ENCODE peak calls at places on chromosomes 13 and 19, in ten cellular contexts. N is mesothelial cell of epicardium, U is epithelial cell of esophagus, V is HFF-Myc, F is AG09309, C is glutamatergic neuron, G is AG10803, M is fibroblast of lung, Z is uterus, X is H9. Q is an unnamed sample.

GRCh38 chr19:49579947-49580263 is 451 bp downstream of the NOSIP start:
- DNase-seq in V (no peak), N (no peak), F (no peak), G (no peak), U (no peak), C (no peak), M (no peak), X (no peak), Z (no peak), Q (no peak)

GRCh38 chr13:75913925-75914324 is 277.8 kb downstream of the LMO7 start:
- DNase-seq in V (no peak), M (no peak), N (no peak), G (no peak), Z (no peak), F (no peak), U (no peak), X (no peak), C (no peak), Q (no peak)

GRCh38 chr19:49801401-49801888 is 11.6 kb downstream of the FUZ start:
- DNase-seq in V (no peak), Z (peak), C (no peak), G (no peak), X (no peak), U (no peak), N (no peak), M (no peak), F (no peak), Q (no peak)

GRCh38 chr13:87923713-87924112 is 252.5 kb downstream of the SLITRK5 start:
- DNase-seq in U (no peak), X (no peak), M (no peak), Z (no peak), C (no peak), V (no peak), G (no peak), F (no peak), N (no peak), Q (no peak)

GRCh38 chr19:11995174-11995573 is 30.3 kb downstream of the ZNF763 start:
- DNase-seq in Z (no peak), C (no peak), F (no peak), V (no peak), M (no peak), G (no peak), N (no peak), U (no peak), X (no peak), Q (no peak)

GRCh38 chr13:98327326-98328314 is 150.6 kb upstream of the RNF113B start:
- DNase-seq in F (peak), C (no peak), G (peak), X (peak), M (peak), N (no peak), V (no peak), U (no peak), Z (no peak), Q (no peak)

GRCh38 chr13:26254583-26255102 is 714 bp downstream of the CDK8 start:
- DNase-seq in N (peak), Z (peak), G (peak), F (no peak), U (peak), V (no peak), M (peak), C (peak), X (peak), Q (peak)

GRCh38 chr13:92989301-92989700 is 237.3 kb upstream of the GPC6 start:
- DNase-seq in U (peak), F (no peak), G (no peak), X (no peak), C (no peak), M (no peak), N (no peak), Z (no peak), V (no peak), Q (no peak)

GRCh38 chr19:16051254-16052025 is 24.9 kb upstream of the TPM4 start:
- DNase-seq in F (no peak), X (peak), M (peak), G (no peak), C (no peak), V (no peak), Z (no peak), U (no peak), N (no peak), Q (no peak)

GRCh38 chr19:1748115-1748702 is 5.1 kb upstream of the ONECUT3 start:
- DNase-seq in F (no peak), V (no peak), C (no peak), G (no peak), M (no peak), Z (no peak), N (no peak), U (peak), X (no peak), Q (no peak)

GRCh38 chr13:74040200-74040599 is 94.0 kb downstream of the KLF12 start:
- DNase-seq in G (no peak), F (no peak), M (peak), N (peak), Z (no peak), X (peak), C (peak), U (peak), V (peak), Q (peak)

GRCh38 chr19:788821-789472 is 8.3 kb upstream of the PTBP1 start:
- DNase-seq in G (peak), V (no peak), N (no peak), X (peak), M (peak), Z (no peak), U (peak), C (peak), F (no peak), Q (no peak)

GRCh38 chr19:33815410-33816340 is 19.0 kb downstream of the KCTD15 start:
- DNase-seq in N (no peak), Z (no peak), M (peak), F (no peak), U (peak), X (no peak), G (no peak), V (no peak), C (no peak), Q (no peak)

GRCh38 chr19:49581007-49581508 is at the start of gene PRRG2:
- DNase-seq in X (peak), G (no peak), M (no peak), F (no peak), V (no peak), U (peak), C (no peak), N (no peak), Z (peak), Q (no peak)

GRCh38 chr19:16922592-16922934 is 33.8 kb downstream of the F2RL3 start:
- DNase-seq in M (no peak), X (no peak), C (no peak), V (no peak), N (no peak), F (no peak), Z (no peak), U (no peak), G (no peak), Q (no peak)

GRCh38 chr13:41465215-41465907 is 8.0 kb downstream of the RGCC start:
- DNase-seq in G (peak), X (no peak), F (peak), V (peak), Z (no peak), C (no peak), N (no peak), U (peak), M (peak), Q (peak)

GRCh38 chr13:80235559-80236296 is 105.2 kb downstream of the SPRY2 start:
- DNase-seq in Z (no peak), M (peak), N (no peak), C (no peak), X (no peak), U (peak), F (no peak), V (no peak), G (peak), Q (no peak)

GRCh38 chr13:111006508-111007031 is 91.7 kb upstream of the ANKRD10 start:
- DNase-seq in F (peak), N (no peak), C (no peak), G (peak), Z (peak), X (no peak), U (peak), V (no peak), M (peak), Q (peak)
- TF ChIP-seq CTCF in F (no peak), N (no peak), C (no peak), G (no peak), Z (no peak), X (no peak), U (no peak), V (no peak), M (no peak), Q (no peak)

GRCh38 chr13:85091835-85092234 is 707.4 kb downstream of the SLITRK6 start:
- DNase-seq in V (no peak), X (no peak), U (peak), M (no peak), N (no peak), F (no peak), Z (no peak), C (no peak), G (no peak), Q (no peak)
- TF ChIP-seq CTCF in V (no peak), X (no peak), U (no peak), M (no peak), N (no peak), F (no peak), Z (no peak), C (no peak), G (no peak), Q (no peak)

GRCh38 chr13:112968910-112969691 is at the start of gene MCF2L:
- DNase-seq in N (no peak), C (peak), G (peak), X (peak), V (peak), F (no peak), M (peak), Z (no peak), U (peak), Q (peak)

GRCh38 chr13:112967666-112968379 is 1.2 kb upstream of the MCF2L start:
- DNase-seq in U (no peak), Z (no peak), G (peak), F (no peak), X (no peak), V (no peak), M (no peak), N (no peak), C (no peak), Q (no peak)

GRCh38 chr13:112969692-112970338 is 801 bp downstream of the MCF2L start:
- DNase-seq in X (no peak), F (no peak), V (no peak), Z (no peak), N (no peak), C (no peak), G (no peak), M (no peak), U (no peak), Q (no peak)

GRCh38 chr13:112966776-112967175 is 2.2 kb upstream of the MCF2L start:
- DNase-seq in F (no peak), X (no peak), G (no peak), Z (no peak), N (no peak), C (no peak), U (no peak), M (no peak), V (no peak), Q (no peak)

GRCh38 chr13:112968380-112968909 is 569 bp upstream of the MCF2L start:
- DNase-seq in G (no peak), M (no peak), U (no peak), C (peak), X (no peak), N (no peak), F (no peak), Z (no peak), V (no peak), Q (peak)
- TF ChIP-seq CTCF in G (no peak), M (no peak), U (no peak), C (peak), X (peak), N (no peak), F (no peak), Z (no peak), V (no peak), Q (peak)

GRCh38 chr13:22053053-22053452 is 382.2 kb downstream of the FGF9 start:
- DNase-seq in F (no peak), V (no peak), Z (no peak), N (no peak), M (no peak), U (no peak), C (no peak), G (no peak), X (no peak), Q (no peak)

GRCh38 chr13:22060187-22060586 is 389.3 kb downstream of the FGF9 start:
- DNase-seq in C (no peak), G (no peak), V (no peak), X (no peak), N (no peak), M (no peak), U (no peak), Z (no peak), F (no peak), Q (no peak)

GRCh38 chr13:22049384-22049783 is 378.5 kb downstream of the FGF9 start:
- DNase-seq in N (no peak), M (peak), U (no peak), V (no peak), C (no peak), X (no peak), F (no peak), G (peak), Z (no peak), Q (no peak)

GRCh38 chr13:22050951-22051563 is 380.2 kb downstream of the FGF9 start:
- DNase-seq in M (no peak), G (no peak), F (no peak), X (no peak), C (no peak), U (no peak), N (no peak), V (no peak), Z (no peak), Q (no peak)

DNA sequence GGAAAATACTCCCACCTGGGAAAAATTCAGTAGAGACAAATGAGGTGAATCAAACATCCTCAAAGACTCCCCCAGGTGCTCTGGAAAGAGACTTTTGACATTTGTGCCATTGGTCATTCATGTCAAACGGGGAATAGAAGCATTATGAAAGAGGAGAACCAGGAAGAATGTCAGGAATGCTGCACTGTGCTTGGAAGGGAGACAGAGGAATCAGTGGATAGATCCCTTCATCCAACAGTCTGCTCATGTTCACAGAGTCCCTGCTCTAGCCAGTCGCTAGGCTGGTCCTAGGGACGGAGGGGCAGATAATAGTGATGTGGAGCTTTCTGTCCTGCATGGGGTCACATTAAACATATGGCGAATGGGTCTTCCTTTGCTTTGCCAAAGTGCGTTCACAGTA is 384.4 kb downstream of the FGF9 start:
- DNase-seq in F (no peak), G (no peak), M (no peak), U (no peak), N (no peak), C (no peak), X (no peak), Z (no peak), V (no peak), Q (no peak)
- TF ChIP-seq CTCF in F (no peak), G (no peak), M (no peak), U (no peak), N (no peak), C (no peak), X (no peak), Z (no peak), V (no peak), Q (no peak)

DNA sequence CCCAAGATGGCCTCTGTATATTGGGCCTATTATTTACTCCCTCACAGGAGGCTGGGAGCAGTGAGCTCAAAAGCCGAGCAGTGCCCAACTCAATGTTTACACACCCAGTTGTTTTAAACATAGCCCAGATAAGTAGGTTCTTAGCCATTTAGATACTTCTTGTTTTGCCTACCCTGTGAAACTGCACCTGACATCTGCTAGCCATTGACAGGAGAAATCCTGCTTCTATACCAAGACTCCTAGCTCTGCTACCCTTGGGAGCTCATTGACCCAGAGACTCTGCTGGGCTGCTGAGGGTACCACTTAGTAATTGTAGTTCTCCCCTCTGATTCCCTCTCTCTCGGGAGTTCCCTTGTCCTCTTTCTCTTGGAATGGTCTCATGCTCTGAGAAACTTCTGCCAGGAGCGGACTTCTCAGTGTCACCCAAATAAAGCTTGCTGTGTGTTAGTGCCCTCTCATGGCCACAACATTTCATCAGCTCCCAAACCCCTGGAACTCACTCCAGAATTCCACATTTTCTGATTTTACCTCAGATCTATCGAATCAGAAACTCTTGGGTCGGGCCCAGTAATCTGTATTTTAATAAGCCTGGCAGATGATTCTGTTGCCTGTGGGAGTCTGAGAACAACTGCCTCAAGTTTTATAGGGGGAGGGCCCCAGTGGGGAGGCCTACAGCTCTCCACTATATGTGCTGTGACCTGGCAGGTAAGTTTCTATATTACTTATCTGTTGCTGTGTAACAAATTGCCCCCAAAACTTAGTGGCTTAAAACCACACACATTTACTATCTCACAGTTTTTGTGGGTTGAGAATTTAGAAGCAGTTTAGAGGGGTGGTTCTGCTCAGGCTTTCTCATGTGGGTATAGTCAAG is 221.1 kb downstream of the TDRD3 start:
- DNase-seq in V (no peak), X (peak), M (peak), Z (no peak), F (peak), C (no peak), G (peak), U (peak), N (no peak), Q (no peak)
- TF ChIP-seq CTCF in V (peak), X (peak), M (peak), Z (peak), F (peak), C (no peak), G (peak), U (peak), N (no peak), Q (peak)

DNA sequence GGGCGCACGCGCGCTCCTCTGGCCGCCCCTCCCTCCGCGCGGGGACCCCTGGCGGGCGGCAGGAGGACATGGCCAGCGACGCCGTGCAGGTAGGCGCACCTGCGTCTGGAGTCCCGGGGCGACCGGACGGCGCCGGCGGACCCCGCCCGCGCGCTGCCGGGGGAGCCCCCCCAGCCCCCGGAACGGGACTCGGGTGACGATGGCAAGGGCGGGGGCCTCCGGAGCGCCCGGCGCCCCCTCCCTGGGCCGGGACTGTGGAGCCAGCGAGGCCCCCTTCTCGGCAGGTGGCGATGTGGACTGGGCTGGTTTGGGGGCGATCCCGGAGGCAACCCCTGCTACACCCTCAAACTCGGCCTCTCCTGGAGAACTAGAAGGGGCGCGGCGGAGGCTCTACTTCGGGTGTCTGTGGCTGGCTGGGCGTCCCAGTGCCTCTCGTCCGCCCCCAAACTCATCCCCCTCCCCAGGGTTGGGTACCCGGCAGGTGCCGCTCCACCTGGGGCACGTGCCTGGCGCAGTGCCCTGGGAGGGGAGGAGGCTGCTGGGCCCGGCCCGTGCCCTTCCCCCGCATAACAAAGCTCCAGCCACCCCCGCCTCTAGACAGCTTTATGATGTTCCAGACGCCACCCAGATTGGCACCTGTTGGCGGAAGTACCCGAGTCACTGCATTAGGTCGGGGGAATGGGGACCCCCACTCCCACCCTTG is 499 bp downstream of the PKN1 start:
- DNase-seq in V (no peak), N (no peak), U (no peak), C (no peak), Z (peak), F (no peak), G (no peak), X (no peak), M (no peak), Q (no peak)
- TF ChIP-seq CTCF in V (no peak), N (no peak), U (no peak), C (peak), Z (no peak), F (no peak), G (no peak), X (no peak), M (no peak), Q (no peak)

GRCh38 chr13:20331949-20332348 is 99.8 kb upstream of the GJB6 start:
- DNase-seq in V (no peak), F (no peak), U (no peak), G (no peak), X (no peak), M (no peak), Z (no peak), C (no peak), N (no peak), Q (no peak)

GRCh38 chr13:20332361-20333096 is 100.4 kb upstream of the GJB6 start:
- DNase-seq in M (peak), V (no peak), F (peak), U (peak), X (no peak), N (no peak), Z (no peak), C (no peak), G (peak), Q (no peak)

GRCh38 chr13:20326809-20327208 is 94.7 kb upstream of the GJB6 start:
- DNase-seq in V (no peak), G (no peak), C (no peak), F (no peak), Z (no peak), U (no peak), X (no peak), N (no peak), M (no peak), Q (no peak)

GRCh38 chr13:20334309-20334708 is 102.2 kb upstream of the GJB6 start:
- DNase-seq in F (no peak), C (no peak), N (no peak), M (no peak), Z (no peak), V (no peak), G (no peak), U (no peak), X (no peak), Q (no peak)

GRCh38 chr13:20331419-20331818 is 99.3 kb upstream of the GJB6 start:
- DNase-seq in G (no peak), F (no peak), Z (no peak), M (no peak), V (no peak), N (no peak), X (no peak), C (no peak), U (no peak), Q (no peak)
- TF ChIP-seq CTCF in G (no peak), F (no peak), Z (no peak), M (no peak), V (no peak), N (no peak), X (peak), C (no peak), U (no peak), Q (no peak)

DNA sequence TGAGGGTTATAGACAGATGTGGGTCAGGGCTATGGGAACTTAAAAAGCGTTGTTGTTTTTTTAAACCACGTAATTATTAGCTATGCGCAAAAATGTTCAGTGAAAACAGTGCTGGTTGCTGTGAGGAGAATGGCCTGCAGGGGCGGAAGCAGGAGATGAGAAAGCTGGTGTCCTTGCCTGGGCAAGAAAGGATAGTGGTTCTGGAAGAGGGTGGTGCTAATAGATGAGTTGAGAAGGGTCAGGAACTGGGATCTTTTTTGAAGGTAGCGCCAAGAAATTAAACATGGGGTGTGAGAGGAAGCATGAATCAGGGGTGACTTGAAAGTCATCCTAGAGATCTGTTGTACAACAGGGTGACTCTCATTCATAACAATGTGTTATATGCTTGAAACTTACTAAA is 4.8 kb upstream of the SMG9 start:
- DNase-seq in C (no peak), G (peak), Z (no peak), F (no peak), N (no peak), U (peak), X (no peak), M (peak), V (peak), Q (no peak)
- TF ChIP-seq CTCF in C (no peak), G (peak), Z (no peak), F (peak), N (no peak), U (peak), X (peak), M (peak), V (peak), Q (no peak)

GRCh38 chr13:45925151-45925550 is 73.6 kb upstream of the SIAH3 start:
- DNase-seq in C (no peak), X (no peak), V (no peak), M (peak), G (no peak), F (no peak), U (no peak), Z (no peak), N (no peak), Q (no peak)
- TF ChIP-seq CTCF in C (no peak), X (peak), V (no peak), M (no peak), G (peak), F (no peak), U (no peak), Z (no peak), N (no peak), Q (no peak)

GRCh38 chr19:48391100-48392005 is at the start of gene KDELR1:
- DNase-seq in N (peak), V (no peak), G (peak), Z (peak), F (no peak), X (peak), U (peak), M (peak), C (peak), Q (peak)
- TF ChIP-seq CTCF in N (peak), V (peak), G (peak), Z (peak), F (peak), X (peak), U (peak), M (peak), C (peak), Q (peak)